ENCODE peak calls at places on chromosomes 6 and 20, in eight cellular contexts. One of them, this sample, is unnamed.

GRCh38 chr6:136677344-136677743 is 114.9 kb downstream of the MAP3K5 start:
- DNase-seq in HFFc6: no peak
- DNase-seq in stomach: no peak
- DNase-seq in endothelial cell of umbilical vein: no peak
- DNase-seq in upper lobe of left lung: no peak
- DNase-seq in left ventricle myocardium inferior: no peak
- DNase-seq in progenitor cell of endocrine pancreas: no peak
- DNase-seq in bronchial epithelial cell: peak; percentile 23
- DNase-seq in this sample: no peak

GRCh38 chr6:73700060-73700459 is 4.1 kb downstream of the CD109 start:
- DNase-seq in HFFc6: no peak
- DNase-seq in stomach: no peak
- DNase-seq in endothelial cell of umbilical vein: no peak
- DNase-seq in upper lobe of left lung: no peak
- DNase-seq in left ventricle myocardium inferior: no peak
- DNase-seq in progenitor cell of endocrine pancreas: no peak
- DNase-seq in bronchial epithelial cell: peak; percentile 34
- DNase-seq in this sample: no peak

GRCh38 chr6:27582928-27583725 is 110.2 kb upstream of the ZNF184 start:
- DNase-seq in HFFc6: peak; percentile 78
- DNase-seq in stomach: no peak
- DNase-seq in endothelial cell of umbilical vein: peak; percentile 60
- DNase-seq in upper lobe of left lung: peak; percentile 14
- DNase-seq in left ventricle myocardium inferior: no peak
- DNase-seq in progenitor cell of endocrine pancreas: no peak
- DNase-seq in bronchial epithelial cell: peak; percentile 65
- DNase-seq in this sample: no peak

GRCh38 chr6:138774370-138774769 is 801 bp downstream of the CCDC28A start:
- DNase-seq in HFFc6: no peak
- DNase-seq in stomach: no peak
- DNase-seq in endothelial cell of umbilical vein: no peak
- DNase-seq in upper lobe of left lung: no peak
- DNase-seq in left ventricle myocardium inferior: no peak
- DNase-seq in progenitor cell of endocrine pancreas: no peak
- DNase-seq in bronchial epithelial cell: no peak
- DNase-seq in this sample: no peak

GRCh38 chr20:49259284-49259683 is 18.6 kb downstream of the ZNFX1 start:
- DNase-seq in HFFc6: no peak
- DNase-seq in stomach: no peak
- DNase-seq in endothelial cell of umbilical vein: no peak
- DNase-seq in upper lobe of left lung: no peak
- DNase-seq in left ventricle myocardium inferior: no peak
- DNase-seq in progenitor cell of endocrine pancreas: no peak
- DNase-seq in bronchial epithelial cell: no peak
- DNase-seq in this sample: no peak

GRCh38 chr6:81937296-81937937 is 184.9 kb upstream of the TENT5A start:
- DNase-seq in HFFc6: peak; percentile 42
- DNase-seq in stomach: no peak
- DNase-seq in endothelial cell of umbilical vein: no peak
- DNase-seq in upper lobe of left lung: no peak
- DNase-seq in left ventricle myocardium inferior: no peak
- DNase-seq in progenitor cell of endocrine pancreas: no peak
- DNase-seq in bronchial epithelial cell: peak; percentile 80
- DNase-seq in this sample: no peak

GRCh38 chr6:2205396-2205795 is 40.0 kb downstream of the GMDS start:
- DNase-seq in HFFc6: no peak
- DNase-seq in stomach: no peak
- DNase-seq in endothelial cell of umbilical vein: no peak
- DNase-seq in upper lobe of left lung: no peak
- DNase-seq in left ventricle myocardium inferior: no peak
- DNase-seq in progenitor cell of endocrine pancreas: no peak
- DNase-seq in bronchial epithelial cell: no peak
- DNase-seq in this sample: no peak

GRCh38 chr20:32537657-32538525 is 47.2 kb downstream of the NOL4L start:
- DNase-seq in HFFc6: no peak
- DNase-seq in stomach: no peak
- DNase-seq in endothelial cell of umbilical vein: no peak
- DNase-seq in upper lobe of left lung: no peak
- DNase-seq in left ventricle myocardium inferior: no peak
- DNase-seq in progenitor cell of endocrine pancreas: no peak
- DNase-seq in bronchial epithelial cell: no peak
- DNase-seq in this sample: no peak

GRCh38 chr6:20583447-20583806 is 49.2 kb downstream of the CDKAL1 start:
- DNase-seq in HFFc6: no peak
- DNase-seq in stomach: no peak
- DNase-seq in endothelial cell of umbilical vein: no peak
- DNase-seq in upper lobe of left lung: no peak
- DNase-seq in left ventricle myocardium inferior: no peak
- DNase-seq in progenitor cell of endocrine pancreas: no peak
- DNase-seq in bronchial epithelial cell: no peak
- DNase-seq in this sample: no peak

GRCh38 chr20:39632757-39633156 is 670.6 kb downstream of the DHX35 start:
- DNase-seq in HFFc6: no peak
- DNase-seq in stomach: no peak
- DNase-seq in endothelial cell of umbilical vein: no peak
- DNase-seq in upper lobe of left lung: no peak
- DNase-seq in left ventricle myocardium inferior: no peak
- DNase-seq in progenitor cell of endocrine pancreas: no peak
- DNase-seq in bronchial epithelial cell: no peak
- DNase-seq in this sample: no peak

GRCh38 chr6:33875696-33876095 is 71.9 kb upstream of the MLN start:
- DNase-seq in HFFc6: no peak
- DNase-seq in stomach: no peak
- DNase-seq in endothelial cell of umbilical vein: no peak
- DNase-seq in upper lobe of left lung: no peak
- DNase-seq in left ventricle myocardium inferior: no peak
- DNase-seq in progenitor cell of endocrine pancreas: no peak
- DNase-seq in bronchial epithelial cell: no peak
- DNase-seq in this sample: no peak

GRCh38 chr20:46220808-46221207 is 87.5 kb downstream of the CDH22 start:
- DNase-seq in HFFc6: no peak
- DNase-seq in stomach: no peak
- DNase-seq in endothelial cell of umbilical vein: no peak
- DNase-seq in upper lobe of left lung: no peak
- DNase-seq in left ventricle myocardium inferior: no peak
- DNase-seq in progenitor cell of endocrine pancreas: no peak
- DNase-seq in bronchial epithelial cell: no peak
- DNase-seq in this sample: no peak

GRCh38 chr6:20203561-20204528 is 8.4 kb downstream of the MBOAT1 start:
- DNase-seq in HFFc6: no peak
- DNase-seq in stomach: no peak
- DNase-seq in endothelial cell of umbilical vein: no peak
- DNase-seq in upper lobe of left lung: no peak
- DNase-seq in left ventricle myocardium inferior: no peak
- DNase-seq in progenitor cell of endocrine pancreas: no peak
- DNase-seq in bronchial epithelial cell: peak; percentile 18
- DNase-seq in this sample: no peak

GRCh38 chr6:84522135-84522535 is 242.3 kb downstream of the TBX18 start:
- DNase-seq in HFFc6: peak; percentile 85
- DNase-seq in stomach: no peak
- DNase-seq in endothelial cell of umbilical vein: peak; percentile 71
- DNase-seq in upper lobe of left lung: no peak
- DNase-seq in left ventricle myocardium inferior: no peak
- DNase-seq in progenitor cell of endocrine pancreas: no peak
- DNase-seq in bronchial epithelial cell: peak; percentile 94
- DNase-seq in this sample: no peak

GRCh38 chr6:83183082-83183828 is 9.8 kb downstream of the PGM3 start:
- DNase-seq in HFFc6: peak; percentile 96
- DNase-seq in stomach: no peak
- DNase-seq in endothelial cell of umbilical vein: no peak
- DNase-seq in upper lobe of left lung: no peak
- DNase-seq in left ventricle myocardium inferior: no peak
- DNase-seq in progenitor cell of endocrine pancreas: no peak
- DNase-seq in bronchial epithelial cell: peak; percentile 94
- DNase-seq in this sample: no peak

GRCh38 chr6:42257063-42257462 is 39.4 kb upstream of the MRPS10 start:
- DNase-seq in HFFc6: no peak
- DNase-seq in stomach: no peak
- DNase-seq in endothelial cell of umbilical vein: peak; percentile 32
- DNase-seq in upper lobe of left lung: no peak
- DNase-seq in left ventricle myocardium inferior: no peak
- DNase-seq in progenitor cell of endocrine pancreas: no peak
- DNase-seq in bronchial epithelial cell: no peak
- DNase-seq in this sample: no peak

GRCh38 chr6:52020961-52021570 is 66.3 kb downstream of the PKHD1 start:
- DNase-seq in HFFc6: peak; percentile 26
- DNase-seq in stomach: no peak
- DNase-seq in endothelial cell of umbilical vein: peak; percentile 33
- DNase-seq in upper lobe of left lung: no peak
- DNase-seq in left ventricle myocardium inferior: no peak
- DNase-seq in progenitor cell of endocrine pancreas: no peak
- DNase-seq in bronchial epithelial cell: peak; percentile 30
- DNase-seq in this sample: no peak

GRCh38 chr6:77454386-77454785 is 8.9 kb downstream of the HTR1B start:
- DNase-seq in HFFc6: no peak
- DNase-seq in stomach: no peak
- DNase-seq in endothelial cell of umbilical vein: no peak
- DNase-seq in upper lobe of left lung: no peak
- DNase-seq in left ventricle myocardium inferior: no peak
- DNase-seq in progenitor cell of endocrine pancreas: no peak
- DNase-seq in bronchial epithelial cell: peak; percentile 83
- DNase-seq in this sample: no peak

GRCh38 chr20:49666906-49667305 is 46.8 kb downstream of the B4GALT5 start:
- DNase-seq in HFFc6: no peak
- DNase-seq in stomach: no peak
- DNase-seq in endothelial cell of umbilical vein: no peak
- DNase-seq in upper lobe of left lung: no peak
- DNase-seq in left ventricle myocardium inferior: no peak
- DNase-seq in progenitor cell of endocrine pancreas: no peak
- DNase-seq in bronchial epithelial cell: no peak
- DNase-seq in this sample: no peak

GRCh38 chr6:52244400-52244799 is at the start of gene IL17F:
- DNase-seq in HFFc6: no peak
- DNase-seq in stomach: no peak
- DNase-seq in endothelial cell of umbilical vein: no peak
- DNase-seq in upper lobe of left lung: no peak
- DNase-seq in left ventricle myocardium inferior: no peak
- DNase-seq in progenitor cell of endocrine pancreas: no peak
- DNase-seq in bronchial epithelial cell: no peak
- DNase-seq in this sample: no peak

GRCh38 chr6:128914051-128914450 is 31.1 kb downstream of the LAMA2 start:
- DNase-seq in HFFc6: no peak
- DNase-seq in stomach: no peak
- DNase-seq in endothelial cell of umbilical vein: no peak
- DNase-seq in upper lobe of left lung: no peak
- DNase-seq in left ventricle myocardium inferior: no peak
- DNase-seq in progenitor cell of endocrine pancreas: no peak
- DNase-seq in bronchial epithelial cell: no peak
- DNase-seq in this sample: no peak

GRCh38 chr20:35329435-35330139 is 37.4 kb upstream of the FAM83C start:
- DNase-seq in HFFc6: no peak
- DNase-seq in stomach: peak; percentile 60
- DNase-seq in endothelial cell of umbilical vein: no peak
- DNase-seq in upper lobe of left lung: no peak
- DNase-seq in left ventricle myocardium inferior: no peak
- DNase-seq in progenitor cell of endocrine pancreas: no peak
- DNase-seq in bronchial epithelial cell: peak; percentile 59
- DNase-seq in this sample: no peak

GRCh38 chr20:53387983-53388675 is 205.5 kb downstream of the ZNF217 start:
- DNase-seq in HFFc6: no peak
- DNase-seq in stomach: no peak
- DNase-seq in endothelial cell of umbilical vein: no peak
- DNase-seq in upper lobe of left lung: no peak
- DNase-seq in left ventricle myocardium inferior: no peak
- DNase-seq in progenitor cell of endocrine pancreas: no peak
- DNase-seq in bronchial epithelial cell: no peak
- DNase-seq in this sample: no peak

GRCh38 chr6:139983555-139984276 is 609.3 kb upstream of the CITED2 start:
- DNase-seq in HFFc6: peak; percentile 44
- DNase-seq in stomach: no peak
- DNase-seq in endothelial cell of umbilical vein: no peak
- DNase-seq in upper lobe of left lung: no peak
- DNase-seq in left ventricle myocardium inferior: no peak
- DNase-seq in progenitor cell of endocrine pancreas: no peak
- DNase-seq in bronchial epithelial cell: peak; percentile 48
- DNase-seq in this sample: no peak

GRCh38 chr20:32977281-32978008 is 26.8 kb downstream of the SUN5 start:
- DNase-seq in HFFc6: no peak
- DNase-seq in stomach: no peak
- DNase-seq in endothelial cell of umbilical vein: no peak
- DNase-seq in upper lobe of left lung: no peak
- DNase-seq in left ventricle myocardium inferior: no peak
- DNase-seq in progenitor cell of endocrine pancreas: no peak
- DNase-seq in bronchial epithelial cell: no peak
- DNase-seq in this sample: peak; percentile 77

GRCh38 chr6:91428953-91429560 is 842.2 kb upstream of the MAP3K7 start:
- DNase-seq in HFFc6: no peak
- DNase-seq in stomach: no peak
- DNase-seq in endothelial cell of umbilical vein: no peak
- DNase-seq in upper lobe of left lung: no peak
- DNase-seq in left ventricle myocardium inferior: no peak
- DNase-seq in progenitor cell of endocrine pancreas: no peak
- DNase-seq in bronchial epithelial cell: no peak
- DNase-seq in this sample: no peak
- TF ChIP-seq CTCF in HFFc6: peak; percentile 58
- TF ChIP-seq CTCF in stomach: peak; percentile 25
- TF ChIP-seq CTCF in endothelial cell of umbilical vein: no peak
- TF ChIP-seq CTCF in upper lobe of left lung: no peak
- TF ChIP-seq CTCF in left ventricle myocardium inferior: no peak
- TF ChIP-seq CTCF in progenitor cell of endocrine pancreas: peak; percentile 35
- TF ChIP-seq CTCF in bronchial epithelial cell: no peak
- TF ChIP-seq CTCF in this sample: no peak

GRCh38 chr20:11027224-11027623 is 353.4 kb upstream of the JAG1 start:
- DNase-seq in HFFc6: no peak
- DNase-seq in stomach: no peak
- DNase-seq in endothelial cell of umbilical vein: no peak
- DNase-seq in upper lobe of left lung: no peak
- DNase-seq in left ventricle myocardium inferior: no peak
- DNase-seq in progenitor cell of endocrine pancreas: no peak
- DNase-seq in bronchial epithelial cell: no peak
- DNase-seq in this sample: no peak
- TF ChIP-seq CTCF in HFFc6: no peak
- TF ChIP-seq CTCF in stomach: no peak
- TF ChIP-seq CTCF in endothelial cell of umbilical vein: no peak
- TF ChIP-seq CTCF in upper lobe of left lung: no peak
- TF ChIP-seq CTCF in left ventricle myocardium inferior: no peak
- TF ChIP-seq CTCF in progenitor cell of endocrine pancreas: no peak
- TF ChIP-seq CTCF in bronchial epithelial cell: no peak
- TF ChIP-seq CTCF in this sample: no peak

GRCh38 chr20:51573576-51574243 is 31.2 kb upstream of the NFATC2 start:
- DNase-seq in HFFc6: no peak
- DNase-seq in stomach: no peak
- DNase-seq in endothelial cell of umbilical vein: peak; percentile 45
- DNase-seq in upper lobe of left lung: no peak
- DNase-seq in left ventricle myocardium inferior: no peak
- DNase-seq in progenitor cell of endocrine pancreas: no peak
- DNase-seq in bronchial epithelial cell: no peak
- DNase-seq in this sample: no peak
- TF ChIP-seq CTCF in HFFc6: no peak
- TF ChIP-seq CTCF in stomach: no peak
- TF ChIP-seq CTCF in endothelial cell of umbilical vein: no peak
- TF ChIP-seq CTCF in upper lobe of left lung: no peak
- TF ChIP-seq CTCF in left ventricle myocardium inferior: no peak
- TF ChIP-seq CTCF in progenitor cell of endocrine pancreas: no peak
- TF ChIP-seq CTCF in bronchial epithelial cell: no peak
- TF ChIP-seq CTCF in this sample: no peak

DNA sequence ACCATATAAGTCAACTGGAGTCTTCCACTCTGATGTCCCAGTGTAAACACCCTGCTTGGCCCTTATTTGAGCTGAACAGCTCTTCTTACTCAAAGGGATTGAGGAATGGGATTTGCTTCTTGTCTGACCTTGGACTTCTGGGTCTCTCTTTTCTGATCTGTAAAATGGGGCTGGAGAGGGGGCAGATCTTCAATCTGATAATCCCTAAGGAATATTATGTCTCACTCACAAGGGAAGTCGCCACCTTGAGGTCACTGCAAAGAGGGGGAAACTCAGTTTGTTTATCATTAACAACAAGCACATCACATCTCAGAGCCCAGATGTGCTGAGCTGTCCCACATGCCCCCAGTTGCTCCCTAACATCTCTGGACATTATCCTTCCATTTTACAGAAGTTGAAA is 15.1 kb downstream of the KCNS1 start:
- DNase-seq in HFFc6: no peak
- DNase-seq in stomach: no peak
- DNase-seq in endothelial cell of umbilical vein: no peak
- DNase-seq in upper lobe of left lung: no peak
- DNase-seq in left ventricle myocardium inferior: no peak
- DNase-seq in progenitor cell of endocrine pancreas: no peak
- DNase-seq in bronchial epithelial cell: no peak
- DNase-seq in this sample: no peak
- TF ChIP-seq CTCF in HFFc6: peak; percentile 13
- TF ChIP-seq CTCF in stomach: no peak
- TF ChIP-seq CTCF in endothelial cell of umbilical vein: no peak
- TF ChIP-seq CTCF in upper lobe of left lung: no peak
- TF ChIP-seq CTCF in left ventricle myocardium inferior: no peak
- TF ChIP-seq CTCF in progenitor cell of endocrine pancreas: no peak
- TF ChIP-seq CTCF in bronchial epithelial cell: no peak
- TF ChIP-seq CTCF in this sample: no peak

This sample was measured in suprapubic skin.